ENCODE peak calls at places on chromosomes 12 and 14, in seven cellular contexts. G is HCT116, R is K562, A is upper lobe of left lung, U is HepG2, F is GM12878, N is Panc1. H is an unnamed sample.
A peak's percentile ranks its signal among the peaks of the same experiment; 100 is the strongest.

GRCh38 chr14:50069325-50069724 is 47.0 kb downstream of the VCPKMT start:
- ATAC-seq in G (no peak), R (no peak), A (no peak), U (no peak), F (no peak), N (no peak), H (no peak)

GRCh38 chr14:66139432-66139831 is 346.7 kb upstream of the CCDC196 start:
- ATAC-seq in G (no peak), R (no peak), A (no peak), U (no peak), F (no peak), N (no peak), H (no peak)

GRCh38 chr14:22884721-22885523 is 1.9 kb downstream of the REM2 start:
- ATAC-seq in G (no peak), R (no peak), A (no peak), U (peak; percentile 7), F (no peak), N (no peak), H (no peak)

GRCh38 chr14:76781648-76782051 is 20.4 kb downstream of the VASH1 start:
- ATAC-seq in G (no peak), R (peak; percentile 15), A (no peak), U (no peak), F (peak; percentile 18), N (no peak), H (no peak)

GRCh38 chr12:118035194-118036041 is 18.9 kb downstream of the RFC5 start:
- ATAC-seq in G (peak; percentile 73), R (peak; percentile 16), A (no peak), U (peak; percentile 52), F (peak; percentile 91), N (peak; percentile 36), H (peak; percentile 13)

GRCh38 chr14:105326891-105327694 is 12.5 kb downstream of the PACS2 start:
- ATAC-seq in G (no peak), R (peak; percentile 31), A (no peak), U (no peak), F (no peak), N (no peak), H (no peak)

GRCh38 chr12:80936353-80936641 is 1.4 kb downstream of the LIN7A start:
- ATAC-seq in G (no peak), R (no peak), A (no peak), U (no peak), F (no peak), N (peak; percentile 82), H (peak; percentile 16)

GRCh38 chr12:93029091-93029490 is 100.0 kb upstream of the EEA1 start:
- ATAC-seq in G (no peak), R (peak; percentile 61), A (no peak), U (no peak), F (no peak), N (no peak), H (no peak)

GRCh38 chr12:118237053-118237665 is 101.2 kb downstream of the PEBP1 start:
- ATAC-seq in G (no peak), R (no peak), A (no peak), U (no peak), F (peak; percentile 93), N (no peak), H (no peak)

GRCh38 chr12:99372257-99372933 is 275.2 kb upstream of the GARIN6 start:
- ATAC-seq in G (no peak), R (no peak), A (no peak), U (no peak), F (no peak), N (no peak), H (no peak)

GRCh38 chr14:92702441-92702918 is 45.9 kb downstream of the LGMN start:
- ATAC-seq in G (no peak), R (no peak), A (peak; percentile 54), U (peak; percentile 67), F (peak; percentile 42), N (no peak), H (peak; percentile 52)

GRCh38 chr14:53144244-53144643 is 8.9 kb downstream of the DDHD1 start:
- ATAC-seq in G (no peak), R (no peak), A (no peak), U (no peak), F (peak; percentile 77), N (no peak), H (no peak)

GRCh38 chr14:53147208-53147607 is 5.9 kb downstream of the DDHD1 start:
- ATAC-seq in G (no peak), R (no peak), A (no peak), U (no peak), F (peak; percentile 38), N (no peak), H (no peak)

GRCh38 chr14:53148612-53149202 is 4.4 kb downstream of the DDHD1 start:
- ATAC-seq in G (no peak), R (no peak), A (no peak), U (no peak), F (peak; percentile 15), N (no peak), H (no peak)

GRCh38 chr14:53147893-53148292 is 5.2 kb downstream of the DDHD1 start:
- ATAC-seq in G (no peak), R (no peak), A (no peak), U (no peak), F (peak; percentile 4), N (no peak), H (no peak)

DNA sequence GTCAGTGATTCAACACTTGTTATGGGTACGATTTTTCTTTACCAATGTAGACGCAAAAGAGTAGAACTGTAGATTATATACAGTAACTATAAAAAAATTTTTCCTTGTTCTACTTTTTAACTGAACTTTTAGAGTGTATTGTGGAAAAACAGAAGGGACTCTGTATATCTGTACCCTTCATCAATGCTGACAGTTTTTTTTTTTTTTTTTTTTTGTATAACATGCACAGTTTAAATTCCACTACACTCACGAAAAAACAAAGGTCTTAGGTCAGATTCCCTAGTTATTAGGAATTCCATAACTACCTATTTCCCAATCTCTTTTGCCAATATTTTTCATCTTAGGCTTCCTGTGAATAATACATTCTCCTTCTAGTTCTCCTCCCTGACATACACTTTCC is 6.4 kb downstream of the DDHD1 start:
- ATAC-seq in G (no peak), R (no peak), A (no peak), U (no peak), F (no peak), N (no peak), H (no peak)
- H3K4me1 ChIP-seq in G (peaks cover 15% of the 10 kb centered on the region), R (no peaks in the 10 kb centered on the region), A (peaks cover 29% of the 10 kb centered on the region), U (peaks cover 59% of the 10 kb centered on the region), F (peaks cover 34% of the 10 kb centered on the region), N (no peaks in the 10 kb centered on the region), H (no peaks in the 10 kb centered on the region)

GRCh38 chr12:6962285-6963015 is 8.0 kb downstream of the PHB2 start:
- ATAC-seq in G (peak; percentile 45), R (peak; percentile 2), A (peak; percentile 76), U (peak; percentile 29), F (no peak), N (no peak), H (no peak)
- TF ChIP-seq POLR2AphosphoS5 in G (no peak), R (no peak), A (no peak), U (no peak), F (peak; percentile 1), N (no peak), H (no peak)

GRCh38 chr12:46480282-46480681 is 107.7 kb upstream of the SLC38A2 start:
- ATAC-seq in G (no peak), R (no peak), A (no peak), U (no peak), F (no peak), N (no peak), H (no peak)

GRCh38 chr12:46475972-46476645 is 103.5 kb upstream of the SLC38A2 start:
- ATAC-seq in G (no peak), R (no peak), A (no peak), U (no peak), F (no peak), N (no peak), H (no peak)

GRCh38 chr12:46480724-46481123 is 108.2 kb upstream of the SLC38A2 start:
- ATAC-seq in G (no peak), R (no peak), A (no peak), U (no peak), F (no peak), N (no peak), H (no peak)

GRCh38 chr12:46478123-46478522 is 105.5 kb upstream of the SLC38A2 start:
- ATAC-seq in G (no peak), R (no peak), A (no peak), U (no peak), F (no peak), N (no peak), H (no peak)

GRCh38 chr12:46477541-46477940 is 105.0 kb upstream of the SLC38A2 start:
- ATAC-seq in G (no peak), R (no peak), A (no peak), U (no peak), F (no peak), N (no peak), H (no peak)
- H3K4me1 ChIP-seq in G (peaks cover 70% of the 10 kb centered on the region), R (no peaks in the 10 kb centered on the region), A (peaks cover 17% of the 10 kb centered on the region), U (peaks cover 83% of the 10 kb centered on the region), F (peaks cover 3% of the 10 kb centered on the region), N (peaks cover 30% of the 10 kb centered on the region), H (peaks cover 22% of the 10 kb centered on the region)

DNA sequence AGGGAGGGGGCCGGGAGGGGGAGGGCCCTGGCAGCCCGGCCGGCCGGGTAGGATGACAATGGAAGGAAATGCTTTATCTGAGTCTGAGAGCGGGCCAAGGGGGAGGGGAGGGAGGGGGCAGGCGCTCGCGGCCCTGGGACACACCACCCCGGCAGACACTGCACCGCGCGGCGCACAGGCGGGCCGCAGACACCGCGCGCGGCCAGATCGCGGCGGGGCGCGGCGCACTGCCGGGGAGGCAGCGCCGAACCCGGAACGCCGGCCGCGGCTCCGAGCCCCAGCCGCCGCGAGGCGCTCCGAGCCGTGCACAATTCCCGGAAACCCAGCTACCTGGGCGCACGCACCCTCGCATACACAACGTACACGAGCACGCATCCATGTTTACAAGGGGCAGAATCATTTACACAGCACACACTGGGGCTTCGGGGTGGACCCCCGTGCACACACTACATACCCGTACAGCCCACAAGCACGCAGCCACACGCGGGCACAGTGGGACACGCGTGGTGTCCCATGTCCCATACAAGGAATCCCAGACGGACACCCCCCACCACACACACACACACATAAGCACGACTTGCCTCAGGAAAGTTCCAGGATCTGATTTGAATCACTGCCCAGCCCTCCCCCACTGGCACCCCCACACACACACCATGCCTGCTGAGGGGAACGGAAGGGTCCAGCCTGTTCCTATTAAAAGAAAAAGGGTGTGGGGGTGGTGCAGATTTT is at the start of gene HDAC7:
- ATAC-seq in G (peak; percentile 69), R (peak; percentile 82), A (peak; percentile 70), U (peak; percentile 47), F (peak; percentile 64), N (peak; percentile 71), H (peak; percentile 78)
- TF ChIP-seq POLR2AphosphoS5 in G (peak; percentile 63), R (no peak), A (peak; percentile 34), U (no peak), F (no peak), N (no peak), H (peak; percentile 82)

GRCh38 chr14:51962678-51963077 is 26.7 kb upstream of the RTRAF start:
- ATAC-seq in G (no peak), R (no peak), A (no peak), U (no peak), F (no peak), N (no peak), H (no peak)
- H3K4me1 ChIP-seq in G (no peaks in the 10 kb centered on the region), R (no peaks in the 10 kb centered on the region), A (peaks cover 9% of the 10 kb centered on the region), U (no peaks in the 10 kb centered on the region), F (no peaks in the 10 kb centered on the region), N (no peaks in the 10 kb centered on the region), H (peaks cover 18% of the 10 kb centered on the region)

H was measured in gastroesophageal sphincter.